ENCODE peak calls at places on chromosomes 4 and X, in four cellular contexts. R, V, M and B are unnamed samples.

GRCh38 chrX:145613894-145614293 is 203.7 kb upstream of the SLITRK2 start:
- DNase-seq in R (no peak), V (peak), M (no peak), B (no peak)

GRCh38 chr4:14169460-14169859 is 541.9 kb upstream of the BOD1L1 start:
- DNase-seq in R (peak), V (peak), M (peak), B (no peak)

GRCh38 chrX:43504394-43504793 is 151.7 kb upstream of the MAOA start:
- DNase-seq in R (peak), V (no peak), M (no peak), B (no peak)

GRCh38 chr4:6087669-6088068 is 69.4 kb upstream of the C4orf50 start:
- DNase-seq in R (peak), V (no peak), M (no peak), B (peak)

GRCh38 chr4:184961693-184962092 is 56.6 kb upstream of the HELT start:
- DNase-seq in R (no peak), V (no peak), M (no peak), B (peak)

GRCh38 chr4:173958445-173958844 is 325.0 kb downstream of the FBXO8 start:
- DNase-seq in R (peak), V (no peak), M (peak), B (no peak)

GRCh38 chr4:57113870-57114269 is 3.7 kb upstream of the IGFBP7 start:
- DNase-seq in R (no peak), V (no peak), M (no peak), B (no peak)

GRCh38 chr4:6762244-6762615 is 20.3 kb upstream of the KIAA0232 start:
- DNase-seq in R (no peak), V (peak), M (no peak), B (no peak)

GRCh38 chrX:122770581-122770980 is 413.5 kb upstream of the GRIA3 start:
- DNase-seq in R (no peak), V (no peak), M (no peak), B (no peak)

GRCh38 chrX:134880866-134881265 is 109.9 kb upstream of the SMIM10 start:
- DNase-seq in R (no peak), V (no peak), M (peak), B (no peak)

DNA sequence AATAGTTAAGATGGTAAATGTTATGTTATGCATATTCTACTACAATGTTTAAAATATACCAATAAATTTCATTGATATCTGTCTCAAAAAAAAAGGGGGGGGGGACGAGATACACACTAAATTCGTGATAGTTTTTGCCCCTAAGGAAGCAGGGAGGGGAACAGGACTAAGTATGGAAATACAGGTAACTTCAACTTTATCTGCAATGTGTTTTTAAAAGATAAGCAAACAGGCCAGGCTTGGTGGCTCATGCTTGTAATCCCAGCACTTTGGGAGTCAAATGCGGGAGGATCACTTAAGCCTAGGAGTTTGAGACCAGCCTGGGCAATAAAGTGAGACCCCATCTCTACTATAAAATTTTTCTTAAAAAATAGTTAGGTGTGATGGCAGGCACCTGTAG is 13.4 kb upstream of the CLOCK start:
- DNase-seq in R (no peak), V (no peak), M (no peak), B (no peak)
- TF ChIP-seq CTCF in R (no peak), V (no peak), M (no peak), B (no peak)

DNA sequence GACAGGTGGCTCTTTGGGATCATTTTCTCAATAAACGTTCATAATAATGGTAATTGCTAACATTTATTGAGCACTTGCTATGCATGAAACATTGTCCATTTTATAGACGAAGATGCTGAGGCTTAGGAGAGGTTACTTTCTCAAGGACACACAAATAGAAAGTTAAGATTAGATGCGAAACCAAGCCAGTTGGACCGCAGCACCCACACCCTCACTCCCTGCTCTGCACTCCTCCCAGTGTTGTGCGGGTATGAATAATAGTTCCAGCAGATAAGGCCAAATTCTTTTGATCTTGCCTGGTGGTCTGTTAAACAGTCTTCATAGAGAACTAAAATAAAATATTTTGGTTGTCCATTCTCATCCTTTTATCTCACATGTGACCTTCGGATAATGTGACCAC is 85.0 kb upstream of the BEND4 start:
- DNase-seq in R (no peak), V (no peak), M (no peak), B (no peak)
- TF ChIP-seq CTCF in R (no peak), V (no peak), M (no peak), B (no peak)

GRCh38 chr4:67549123-67549522 is 3.8 kb upstream of the CENPC start:
- DNase-seq in R (peak), V (peak), M (peak), B (no peak)
- TF ChIP-seq CTCF in R (peak), V (peak), M (no peak), B (no peak)

GRCh38 chrX:19382500-19383145 is 38.9 kb downstream of the PDHA1 start:
- DNase-seq in R (peak), V (peak), M (peak), B (peak)
- TF ChIP-seq CTCF in R (peak), V (peak), M (peak), B (peak)

GRCh38 chr4:37244583-37245390 is at the start of gene NWD2:
- DNase-seq in R (no peak), V (no peak), M (no peak), B (peak)
- TF ChIP-seq CTCF in R (no peak), V (no peak), M (no peak), B (no peak)

GRCh38 chrX:154381271-154381670 is 2.2 kb downstream of the EMD start:
- DNase-seq in R (no peak), V (no peak), M (no peak), B (no peak)

GRCh38 chrX:154383359-154384283 is 4.5 kb downstream of the EMD start:
- DNase-seq in R (no peak), V (no peak), M (no peak), B (no peak)

GRCh38 chrX:154382483-154383069 is 3.5 kb downstream of the EMD start:
- DNase-seq in R (no peak), V (no peak), M (no peak), B (no peak)

GRCh38 chrX:154380787-154381186 is 1.7 kb downstream of the EMD start:
- DNase-seq in R (no peak), V (no peak), M (no peak), B (no peak)

GRCh38 chrX:154384284-154384892 is 5.3 kb downstream of the EMD start:
- DNase-seq in R (no peak), V (no peak), M (no peak), B (no peak)
- TF ChIP-seq CTCF in R (peak), V (no peak), M (peak), B (no peak)